ENCODE peak calls at places on chromosomes 5 and 9, in nine cellular contexts. H, X, B, N, M, J, O, D and Q are unnamed samples.

GRCh38 chr5:37838933-37839341 is 904 bp downstream of the GDNF start:
- DNase-seq in D (no peak), H (no peak), J (no peak), X (no peak), M (peak; percentile 19), O (no peak), B (no peak), N (no peak), Q (peak; percentile 33)

GRCh38 chr5:109479260-109479860 is 69.6 kb upstream of the PJA2 start:
- DNase-seq in X (no peak), N (peak; percentile 5), H (no peak), M (peak; percentile 49), B (no peak), D (no peak), J (no peak), O (no peak), Q (peak; percentile 19)

GRCh38 chr5:116495786-116496185 is 78.8 kb downstream of the SEMA6A start:
- DNase-seq in O (no peak), M (no peak), J (no peak), N (no peak), B (no peak), H (no peak), X (no peak), D (no peak), Q (no peak)

GRCh38 chr5:72517961-72518690 is 10.9 kb upstream of the ZNF366 start:
- DNase-seq in X (peak; percentile 70), M (peak; percentile 80), O (no peak), N (no peak), H (no peak), D (no peak), B (peak; percentile 65), J (no peak), Q (peak; percentile 67)

GRCh38 chr9:26722755-26723154 is 169.8 kb downstream of the CAAP1 start:
- DNase-seq in O (no peak), M (no peak), H (no peak), J (no peak), B (no peak), X (no peak), N (no peak), D (no peak), Q (no peak)

GRCh38 chr5:157597277-157597676 is 21.7 kb upstream of the ADAM19 start:
- DNase-seq in J (no peak), D (no peak), O (no peak), N (no peak), M (no peak), B (no peak), X (no peak), H (no peak), Q (no peak)

GRCh38 chr5:160262151-160262550 is 32.8 kb downstream of the FABP6 start:
- DNase-seq in B (no peak), M (no peak), J (peak; percentile 18), O (no peak), H (no peak), N (no peak), X (no peak), D (no peak), Q (no peak)

GRCh38 chr5:122175852-122176251 is 46.5 kb downstream of the ZNF474 start:
- DNase-seq in B (no peak), D (no peak), X (no peak), N (no peak), H (no peak), J (no peak), O (no peak), M (no peak), Q (no peak)

GRCh38 chr5:112923988-112924387 is 2.0 kb upstream of the REEP5 start:
- DNase-seq in D (no peak), N (no peak), B (no peak), J (no peak), X (no peak), M (no peak), H (no peak), O (no peak), Q (no peak)

GRCh38 chr5:135565691-135566421 is 12.9 kb downstream of the CXCL14 start:
- DNase-seq in M (peak; percentile 45), O (no peak), B (no peak), J (no peak), D (peak; percentile 48), N (peak; percentile 69), H (peak; percentile 63), X (peak; percentile 69), Q (peak; percentile 70)

GRCh38 chr9:116450378-116451139 is 236.5 kb upstream of the TRIM32 start:
- DNase-seq in X (no peak), M (peak; percentile 87), N (no peak), O (no peak), H (no peak), J (no peak), D (no peak), B (peak; percentile 48), Q (peak; percentile 96)

GRCh38 chr9:26524225-26524624 is 368.4 kb downstream of the CAAP1 start:
- DNase-seq in N (no peak), J (no peak), X (no peak), B (no peak), D (no peak), O (no peak), H (no peak), M (no peak), Q (peak; percentile 42)

GRCh38 chr9:136074706-136075105 is 20.4 kb downstream of the NACC2 start:
- DNase-seq in D (no peak), H (no peak), M (no peak), J (peak; percentile 39), X (no peak), N (no peak), B (no peak), O (no peak), Q (no peak)

GRCh38 chr9:137069508-137070071 is 767 bp downstream of the SAPCD2 start:
- DNase-seq in B (no peak), O (no peak), D (no peak), N (no peak), H (no peak), M (no peak), X (no peak), J (no peak), Q (no peak)

GRCh38 chr5:5342784-5343183 is 79.7 kb upstream of the ICE1 start:
- DNase-seq in O (no peak), D (no peak), M (peak; percentile 68), X (no peak), B (no peak), H (no peak), N (no peak), J (no peak), Q (no peak)